ENCODE peak calls at places on chromosome 11, in ten cellular contexts. D is vagina, N is cardiac muscle cell, R is coronary artery, E is heart right ventricle, L is ovary, A is dorsolateral prefrontal cortex, F is A549, O is mesenchymal stem cell, W is foreskin keratinocyte. Y is an unnamed sample.

GRCh38 chr11:13384837-13385417 is 78.1 kb downstream of the BTBD10 start:
- DNase-seq in N (peak), W (no peak), O (peak), F (peak), E (peak), L (peak), D (no peak), A (no peak), R (no peak), Y (no peak)

GRCh38 chr11:76735841-76736240 is 47.3 kb upstream of the TSKU start:
- DNase-seq in N (no peak), F (no peak), D (no peak), O (no peak), A (no peak), R (no peak), E (no peak), L (no peak), W (no peak), Y (no peak)

GRCh38 chr11:26846222-26846621 is 124.4 kb upstream of the SLC5A12 start:
- DNase-seq in R (no peak), L (no peak), F (no peak), N (no peak), D (no peak), A (no peak), E (no peak), W (no peak), O (no peak), Y (no peak)

GRCh38 chr11:11608783-11609232 is 13.0 kb downstream of the GALNT18 start:
- DNase-seq in L (no peak), D (no peak), E (no peak), F (no peak), W (peak), N (no peak), O (peak), R (no peak), A (no peak), Y (no peak)

GRCh38 chr11:66649903-66650302 is 11.4 kb downstream of the RBM4 start:
- DNase-seq in N (no peak), W (no peak), A (no peak), O (no peak), F (no peak), R (no peak), E (no peak), L (no peak), D (no peak), Y (no peak)

GRCh38 chr11:1503708-1504104 is 17.1 kb upstream of the MOB2 start:
- DNase-seq in L (no peak), O (no peak), D (no peak), A (peak), F (no peak), N (no peak), E (peak), W (no peak), R (no peak), Y (no peak)

GRCh38 chr11:19963697-19964340 is 196.5 kb downstream of the DBX1 start:
- DNase-seq in N (no peak), F (no peak), L (no peak), E (no peak), R (peak), A (no peak), D (no peak), O (no peak), W (no peak), Y (no peak)

GRCh38 chr11:11567862-11568650 is 53.7 kb downstream of the GALNT18 start:
- DNase-seq in A (peak), F (no peak), R (no peak), D (no peak), W (peak), O (peak), E (no peak), N (no peak), L (no peak), Y (no peak)

GRCh38 chr11:45473491-45473890 is 187.3 kb upstream of the SYT13 start:
- DNase-seq in R (no peak), W (no peak), A (no peak), N (no peak), D (no peak), O (peak), L (no peak), E (no peak), F (no peak), Y (no peak)

GRCh38 chr11:83051760-83052671 is 19.7 kb downstream of the RAB30 start:
- DNase-seq in A (peak), R (no peak), F (no peak), E (peak), D (no peak), N (no peak), L (peak), O (peak), W (peak), Y (peak)

GRCh38 chr11:235998-236773 is at the start of gene SIRT3:
- DNase-seq in D (no peak), O (peak), N (peak), R (peak), F (peak), A (peak), W (peak), E (peak), L (peak), Y (peak)

GRCh38 chr11:128727320-128727719 is 33.4 kb downstream of the FLI1 start:
- DNase-seq in W (no peak), F (no peak), O (no peak), L (no peak), D (no peak), A (no peak), E (no peak), R (no peak), N (peak), Y (no peak)
- H3K27ac ChIP-seq in W (no peak), F (no peak), O (no peak), L (no peak), D (no peak), A (no peak), E (peak), R (peak), N (no peak), Y (no peak)

GRCh38 chr11:65362320-65362931 is 7.9 kb downstream of the TIGD3 start:
- DNase-seq in E (no peak), N (no peak), W (no peak), F (no peak), L (no peak), O (no peak), D (no peak), R (no peak), A (no peak), Y (no peak)
- H3K27ac ChIP-seq in E (no peak), N (no peak), W (no peak), F (no peak), L (no peak), O (no peak), D (no peak), R (peak), A (no peak), Y (no peak)

DNA sequence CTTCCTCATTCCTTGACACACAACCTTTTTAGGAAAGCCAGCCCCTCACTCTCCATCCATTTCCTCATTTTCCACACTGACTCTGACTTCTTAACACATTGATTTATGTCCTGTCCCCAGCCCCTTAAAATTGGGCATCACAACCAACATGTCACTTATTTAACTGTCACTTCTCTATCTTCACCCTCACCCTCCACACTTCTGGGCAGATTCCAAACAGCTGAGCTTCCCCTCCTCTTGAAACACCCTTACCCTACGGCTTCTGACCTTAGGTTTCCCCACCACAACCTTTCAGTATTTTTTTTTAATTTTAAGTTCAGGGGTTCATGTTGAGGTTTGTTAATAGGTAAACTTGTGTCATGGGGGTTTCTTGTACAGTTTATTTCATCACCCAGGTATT is 696.3 kb downstream of the DLG2 start:
- DNase-seq in F (no peak), W (no peak), O (no peak), L (no peak), D (no peak), R (no peak), N (no peak), E (no peak), A (no peak), Y (no peak)
- H3K27ac ChIP-seq in F (no peak), W (no peak), O (no peak), L (no peak), D (no peak), R (no peak), N (no peak), E (no peak), A (no peak), Y (no peak)

GRCh38 chr11:8813658-8814057 is 97.3 kb upstream of the AKIP1 start:
- DNase-seq in A (peak), L (peak), N (peak), O (peak), D (no peak), F (peak), W (peak), E (peak), R (peak), Y (peak)

GRCh38 chr11:8811571-8811970 is 99.4 kb upstream of the AKIP1 start:
- DNase-seq in A (no peak), L (no peak), E (no peak), O (no peak), D (no peak), F (no peak), W (no peak), N (no peak), R (no peak), Y (no peak)

GRCh38 chr11:8814923-8815240 is 96.1 kb upstream of the AKIP1 start:
- DNase-seq in A (no peak), O (no peak), N (no peak), W (no peak), R (no peak), D (no peak), F (no peak), E (no peak), L (no peak), Y (no peak)

GRCh38 chr11:8812438-8812837 is 98.6 kb upstream of the AKIP1 start:
- DNase-seq in F (no peak), D (no peak), O (peak), E (no peak), R (no peak), W (no peak), A (no peak), N (no peak), L (peak), Y (no peak)

DNA sequence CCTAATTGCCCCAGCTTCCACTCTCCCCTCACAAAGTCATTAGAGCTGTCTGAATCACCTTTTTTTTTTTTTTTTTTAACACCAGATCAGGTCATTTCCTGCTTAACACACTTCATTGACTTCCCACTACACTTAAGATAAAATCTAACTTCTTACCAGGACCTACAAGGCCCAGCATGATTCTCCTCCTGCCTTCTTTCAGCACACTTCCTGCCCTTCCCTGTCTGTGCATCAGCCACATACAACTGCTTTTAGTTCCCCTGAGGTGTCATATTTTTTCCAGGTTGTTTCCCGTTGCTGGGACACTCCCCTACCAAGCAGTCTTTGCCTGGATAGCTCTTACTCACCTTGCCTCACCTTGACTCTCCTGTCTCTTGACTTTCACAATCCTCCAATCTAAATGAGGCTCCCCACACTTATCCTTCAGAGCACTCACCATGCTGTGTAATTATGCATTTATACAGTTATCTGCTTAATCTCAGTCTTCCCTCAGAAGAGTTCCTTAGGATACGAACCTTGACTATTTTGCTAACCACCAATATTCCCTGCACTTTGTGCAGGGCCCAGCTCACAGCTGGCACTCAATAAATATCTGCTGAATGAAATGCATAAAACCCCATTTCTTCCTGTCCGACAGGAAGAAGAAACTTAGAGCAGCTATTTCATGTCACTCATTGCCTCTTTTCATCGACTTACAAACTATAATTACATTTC is 96.6 kb upstream of the AKIP1 start:
- DNase-seq in F (no peak), W (peak), A (no peak), N (no peak), E (no peak), R (no peak), D (no peak), L (no peak), O (peak), Y (no peak)
- H3K27ac ChIP-seq in F (no peak), W (peak), A (no peak), N (no peak), E (peak), R (no peak), D (peak), L (no peak), O (peak), Y (no peak)

GRCh38 chr11:44046202-44046601 is 1.6 kb upstream of the ACCSL start:
- DNase-seq in O (no peak), E (peak), N (no peak), L (no peak), D (no peak), F (no peak), W (no peak), R (no peak), A (no peak), Y (no peak)
- H3K27ac ChIP-seq in O (no peak), E (no peak), N (no peak), L (no peak), D (no peak), F (no peak), W (no peak), R (no peak), A (no peak), Y (no peak)

DNA sequence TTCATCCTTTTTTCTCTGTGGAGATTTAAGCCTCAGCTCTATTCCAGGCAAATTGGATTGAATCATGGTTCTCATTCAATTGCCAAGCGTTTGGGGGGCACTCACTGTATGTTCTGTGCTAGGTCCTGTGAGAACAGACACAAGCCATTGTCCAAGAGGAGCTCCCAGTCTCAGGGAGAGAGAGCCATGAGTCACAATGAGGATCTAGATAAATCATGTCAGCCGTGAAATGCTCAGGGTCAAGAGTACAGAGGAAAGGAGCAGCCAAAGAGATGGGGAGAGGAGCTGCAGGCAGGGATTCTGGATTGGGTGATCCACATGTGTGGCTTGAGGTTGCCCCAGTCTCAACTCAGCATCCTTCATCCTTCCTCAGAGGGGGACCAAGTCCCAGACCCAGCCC is 93.6 kb downstream of the FEZ1 start:
- DNase-seq in R (no peak), A (no peak), O (peak), L (no peak), E (no peak), N (no peak), D (no peak), F (no peak), W (no peak), Y (no peak)
- H3K27ac ChIP-seq in R (no peak), A (no peak), O (no peak), L (no peak), E (no peak), N (no peak), D (no peak), F (no peak), W (no peak), Y (no peak)